ENCODE peak calls at places on chromosome 12, in nine cellular contexts. E is HFF-Myc, X is lower lobe of right lung, M is pancreas, C is fibroblast of lung, A is mammary epithelial cell, Q is sigmoid colon, U is AG10803, I is GM06990. V is an unnamed sample.

GRCh38 chr12:11839093-11839641 is 189.7 kb downstream of the ETV6 start:
- DNase-seq in A (no peak), X (no peak), I (no peak), U (no peak), E (no peak), C (peak), Q (no peak), M (peak), V (no peak)

GRCh38 chr12:27653661-27654060 is 42.6 kb upstream of the REP15 start:
- DNase-seq in X (no peak), U (no peak), E (no peak), C (no peak), I (no peak), M (no peak), Q (no peak), A (no peak), V (no peak)

GRCh38 chr12:100404769-100405407 is 48.0 kb downstream of the SLC17A8 start:
- DNase-seq in M (peak), Q (no peak), E (peak), X (peak), I (peak), U (peak), C (peak), A (peak), V (peak)

GRCh38 chr12:19707948-19708409 is 268.7 kb downstream of the AEBP2 start:
- DNase-seq in X (no peak), Q (no peak), A (peak), U (peak), I (no peak), C (peak), M (no peak), E (peak), V (no peak)

GRCh38 chr12:118237908-118238307 is 102.0 kb downstream of the PEBP1 start:
- DNase-seq in C (no peak), Q (no peak), I (no peak), A (peak), U (peak), X (no peak), M (no peak), E (no peak), V (no peak)

GRCh38 chr12:110354172-110354780 is 49.2 kb downstream of the ANAPC7 start:
- DNase-seq in Q (no peak), M (no peak), A (no peak), I (no peak), X (no peak), C (no peak), E (no peak), U (no peak), V (no peak)

GRCh38 chr12:118463677-118464076 is 87.3 kb downstream of the SUDS3 start:
- DNase-seq in E (no peak), C (no peak), I (no peak), Q (no peak), A (no peak), U (no peak), X (no peak), M (no peak), V (no peak)

GRCh38 chr12:104669057-104669770 is 212.5 kb downstream of the CHST11 start:
- DNase-seq in Q (peak), X (peak), A (peak), C (peak), M (peak), U (no peak), E (no peak), I (no peak), V (no peak)

GRCh38 chr12:1830981-1831930 is 10.9 kb downstream of the LRTM2 start:
- DNase-seq in A (peak), M (peak), I (no peak), X (peak), Q (peak), C (peak), E (peak), U (peak), V (peak)

GRCh38 chr12:64526859-64527258 is 74.9 kb downstream of the TBK1 start:
- DNase-seq in U (peak), X (no peak), I (no peak), C (peak), Q (no peak), A (no peak), M (no peak), E (no peak), V (no peak)

GRCh38 chr12:39575498-39575875 is 44.1 kb downstream of the ABCD2 start:
- DNase-seq in I (no peak), A (no peak), Q (no peak), U (no peak), E (no peak), X (no peak), M (no peak), C (no peak), V (no peak)

GRCh38 chr12:39574378-39574777 is 45.2 kb downstream of the ABCD2 start:
- DNase-seq in A (no peak), U (no peak), Q (no peak), M (no peak), C (no peak), X (no peak), I (no peak), E (no peak), V (no peak)

GRCh38 chr12:39572551-39572950 is 47.1 kb downstream of the ABCD2 start:
- DNase-seq in C (no peak), M (no peak), I (no peak), X (no peak), E (no peak), U (no peak), Q (no peak), A (no peak), V (no peak)

GRCh38 chr12:39573971-39574370 is 45.6 kb downstream of the ABCD2 start:
- DNase-seq in E (no peak), Q (no peak), M (no peak), X (no peak), A (peak), U (no peak), I (no peak), C (no peak), V (no peak)

DNA sequence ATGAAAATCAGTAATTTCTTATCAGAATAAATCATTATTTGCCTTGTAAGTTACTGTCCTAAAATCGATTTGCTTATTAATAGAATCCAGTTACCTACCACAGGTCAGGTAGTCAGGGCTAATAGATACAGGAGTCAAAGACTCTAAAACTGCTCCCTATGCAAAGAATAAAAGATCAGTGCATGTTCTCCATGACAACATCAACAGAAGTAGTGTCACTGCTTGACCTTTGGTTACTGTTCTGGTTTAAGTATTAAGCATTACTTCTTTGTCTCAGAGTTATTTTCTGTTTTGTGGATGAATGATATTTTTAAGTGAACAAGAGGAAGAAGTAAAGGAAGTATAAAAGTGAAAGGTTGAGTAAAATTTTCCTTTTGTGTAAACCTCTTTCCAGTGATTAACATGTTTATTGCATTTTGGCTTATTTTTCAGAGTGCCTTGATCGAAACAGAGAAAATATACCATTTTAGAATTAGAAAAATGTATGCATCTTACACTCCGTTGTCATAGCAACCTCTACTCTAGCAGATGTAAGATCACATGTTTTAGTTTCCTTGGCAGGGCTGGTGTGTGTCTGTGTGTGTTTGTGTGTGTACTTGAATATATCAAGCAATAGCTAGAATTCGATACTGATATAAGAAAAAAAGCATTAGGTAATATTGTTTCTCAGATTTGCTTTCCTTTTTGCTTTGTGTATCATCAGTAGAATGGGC is 44.7 kb downstream of the ABCD2 start:
- DNase-seq in A (no peak), E (no peak), I (no peak), Q (no peak), U (no peak), X (no peak), C (peak), M (no peak), V (no peak)
- TF ChIP-seq CTCF in A (no peak), E (no peak), I (no peak), Q (no peak), U (no peak), X (no peak), C (no peak), M (no peak), V (no peak)

DNA sequence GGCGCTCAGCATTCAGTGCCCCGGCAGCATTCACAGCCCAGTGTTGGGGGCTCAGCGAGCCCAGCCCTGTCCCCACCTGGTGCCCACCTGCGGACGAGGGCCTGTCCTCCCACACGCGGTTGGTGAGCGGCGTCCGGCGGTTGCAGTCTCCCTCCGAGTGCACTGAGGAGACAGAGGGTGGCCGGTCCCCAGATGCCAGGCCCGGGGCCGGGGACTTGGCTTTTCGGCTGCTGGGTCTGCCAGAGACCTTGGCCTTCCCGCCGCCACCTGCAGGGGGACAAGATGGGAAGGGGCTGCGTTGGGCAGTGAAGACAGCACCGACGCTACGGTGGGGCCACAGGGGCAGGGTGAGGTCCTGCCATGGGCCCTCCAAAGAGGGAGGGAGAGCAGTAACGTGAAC is 31.2 kb downstream of the RFLNA start:
- DNase-seq in I (no peak), C (no peak), E (no peak), Q (no peak), X (no peak), M (no peak), U (no peak), A (no peak), V (no peak)
- TF ChIP-seq CTCF in I (no peak), C (no peak), E (no peak), Q (no peak), X (no peak), M (no peak), U (no peak), A (no peak), V (no peak)

GRCh38 chr12:109255377-109255776 is 53.7 kb downstream of the FOXN4 start:
- DNase-seq in A (no peak), C (peak), E (no peak), Q (peak), U (peak), I (no peak), M (no peak), X (no peak), V (no peak)
- TF ChIP-seq CTCF in A (no peak), C (no peak), E (no peak), Q (no peak), U (peak), I (peak), M (no peak), X (no peak), V (no peak)

DNA sequence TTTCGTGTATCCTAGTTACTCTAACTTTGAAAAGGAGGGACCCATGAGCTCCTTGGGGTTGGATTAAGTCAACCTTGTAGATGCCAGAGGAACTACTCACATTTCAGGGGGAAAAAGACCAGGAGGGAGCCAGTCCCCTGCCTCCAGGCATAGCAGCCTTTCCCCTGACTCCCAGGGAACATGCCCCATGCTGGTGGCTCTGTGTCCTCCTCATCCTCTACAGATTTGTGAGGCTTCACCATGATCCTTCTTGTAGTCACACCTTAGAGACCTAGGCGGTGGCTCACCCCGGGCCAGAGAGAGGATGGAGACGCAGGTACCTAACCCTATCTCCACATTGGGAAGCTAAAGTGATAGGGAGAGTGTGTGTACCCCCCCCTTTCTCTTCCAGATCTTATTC is 16.0 kb upstream of the PPP1R1A start:
- DNase-seq in U (no peak), Q (no peak), M (no peak), X (no peak), C (no peak), I (no peak), A (no peak), E (no peak), V (no peak)
- TF ChIP-seq CTCF in U (no peak), Q (no peak), M (no peak), X (no peak), C (no peak), I (no peak), A (no peak), E (no peak), V (no peak)

GRCh38 chr12:16189849-16190248 is 87.6 kb downstream of the SLC15A5 start:
- DNase-seq in Q (no peak), M (no peak), A (peak), X (no peak), U (peak), I (no peak), C (peak), E (no peak), V (no peak)
- TF ChIP-seq CTCF in Q (no peak), M (no peak), A (peak), X (no peak), U (peak), I (no peak), C (no peak), E (no peak), V (no peak)